ENCODE peak calls at places on chromosomes 1 and 21, in nine cellular contexts. I is osteoblast, G is COR-L47, E is breast epithelium, H is NCI-H2081, L is hypothalamus, J is Right ventricle myocardium inferior, B is endothelial cell, S is fibroblast of lung. O is an unnamed sample.

GRCh38 chr1:10781137-10781536 is 15.3 kb downstream of the CASZ1 start:
- DNase-seq in I (no peak), G (no peak), E (no peak), H (no peak), L (no peak), J (no peak), B (no peak), S (no peak), O (peak; percentile 60)

GRCh38 chr1:110615548-110616130 is 9.5 kb upstream of the KCNA2 start:
- DNase-seq in I (peak; percentile 87), G (peak; percentile 79), E (peak; percentile 34), H (peak; percentile 67), L (peak; percentile 58), J (peak; percentile 75), B (peak; percentile 74), S (peak; percentile 62), O (peak; percentile 73)

GRCh38 chr1:192131914-192132313 is 26.3 kb upstream of the RGS18 start:
- DNase-seq in I (no peak), G (no peak), E (no peak), H (peak; percentile 52), L (no peak), J (no peak), B (no peak), S (no peak), O (no peak)

GRCh38 chr21:38467911-38468310 is 30.4 kb downstream of the ERG start:
- DNase-seq in I (no peak), G (no peak), E (no peak), H (no peak), L (no peak), J (no peak), B (no peak), S (no peak), O (no peak)

GRCh38 chr1:58592521-58593134 is 15.6 kb upstream of the TACSTD2 start:
- DNase-seq in I (peak; percentile 92), G (no peak), E (peak; percentile 81), H (no peak), L (no peak), J (peak; percentile 76), B (no peak), S (peak; percentile 89), O (peak; percentile 32)

GRCh38 chr1:2875677-2876531 is 74.4 kb upstream of the TTC34 start:
- DNase-seq in I (no peak), G (no peak), E (no peak), H (no peak), L (no peak), J (no peak), B (peak; percentile 38), S (no peak), O (no peak)

GRCh38 chr1:92016720-92017316 is 13.0 kb upstream of the EPHX4 start:
- DNase-seq in I (no peak), G (no peak), E (no peak), H (no peak), L (no peak), J (no peak), B (no peak), S (no peak), O (no peak)

GRCh38 chr1:11731719-11732283 is 4.1 kb upstream of the AGTRAP start:
- DNase-seq in I (peak; percentile 88), G (no peak), E (peak; percentile 58), H (no peak), L (peak; percentile 78), J (peak; percentile 85), B (peak; percentile 38), S (peak; percentile 79), O (peak; percentile 74)

GRCh38 chr21:33244082-33244780 is 14.5 kb downstream of the IFNAR2 start:
- DNase-seq in I (no peak), G (no peak), E (no peak), H (no peak), L (no peak), J (no peak), B (no peak), S (no peak), O (no peak)

GRCh38 chr1:201686709-201687455 is 142.1 kb upstream of the IPO9 start:
- DNase-seq in I (no peak), G (peak; percentile 62), E (no peak), H (peak; percentile 54), L (no peak), J (no peak), B (no peak), S (no peak), O (peak; percentile 79)

GRCh38 chr1:12051361-12051760 is 11.7 kb upstream of the TNFRSF8 start:
- DNase-seq in I (no peak), G (no peak), E (no peak), H (no peak), L (no peak), J (no peak), B (no peak), S (no peak), O (no peak)

GRCh38 chr1:207243756-207244408 is 77.6 kb upstream of the CD55 start:
- DNase-seq in I (no peak), G (no peak), E (no peak), H (no peak), L (no peak), J (no peak), B (no peak), S (no peak), O (no peak)

GRCh38 chr1:167474191-167474641 is 44.1 kb downstream of the CD247 start:
- DNase-seq in I (no peak), G (no peak), E (no peak), H (no peak), L (no peak), J (no peak), B (no peak), S (no peak), O (no peak)

GRCh38 chr1:226104671-226105121 is 42.2 kb downstream of the H3-3A start:
- DNase-seq in I (peak; percentile 88), G (no peak), E (no peak), H (no peak), L (no peak), J (no peak), B (no peak), S (no peak), O (no peak)

GRCh38 chr1:92973203-92973907 is 12.1 kb upstream of the DIPK1A start:
- DNase-seq in I (no peak), G (no peak), E (no peak), H (no peak), L (no peak), J (no peak), B (no peak), S (no peak), O (no peak)

GRCh38 chr1:30562559-30562958 is 160.8 kb downstream of the MATN1 start:
- DNase-seq in I (no peak), G (no peak), E (no peak), H (no peak), L (no peak), J (no peak), B (no peak), S (no peak), O (no peak)

GRCh38 chr1:230277201-230277771 is 148.8 kb downstream of the PGBD5 start:
- DNase-seq in I (no peak), G (peak; percentile 79), E (no peak), H (peak; percentile 16), L (no peak), J (no peak), B (no peak), S (no peak), O (peak; percentile 62)

GRCh38 chr1:159068877-159069276 is 7.7 kb downstream of the AIM2 start:
- DNase-seq in I (no peak), G (no peak), E (no peak), H (no peak), L (no peak), J (no peak), B (no peak), S (peak; percentile 65), O (no peak)

GRCh38 chr1:183635112-183635605 is 424 bp downstream of the ARPC5 start:
- DNase-seq in I (peak; percentile 71), G (no peak), E (peak; percentile 28), H (no peak), L (peak; percentile 32), J (peak; percentile 73), B (peak; percentile 61), S (no peak), O (peak; percentile 31)

GRCh38 chr1:2645776-2646175 is 13.0 kb upstream of the MMEL1 start:
- DNase-seq in I (peak; percentile 84), G (no peak), E (no peak), H (no peak), L (no peak), J (no peak), B (no peak), S (no peak), O (no peak)

GRCh38 chr1:9201421-9202239 is 32.9 kb upstream of the H6PD start:
- DNase-seq in I (peak; percentile 83), G (no peak), E (no peak), H (no peak), L (no peak), J (no peak), B (no peak), S (peak; percentile 63), O (peak; percentile 28)

GRCh38 chr1:237961710-237962109 is 71.0 kb upstream of the ZP4 start:
- DNase-seq in I (no peak), G (no peak), E (no peak), H (peak; percentile 39), L (no peak), J (no peak), B (no peak), S (no peak), O (no peak)

GRCh38 chr1:190019717-190020116 is 457.9 kb downstream of the BRINP3 start:
- DNase-seq in I (no peak), G (no peak), E (no peak), H (no peak), L (no peak), J (no peak), B (no peak), S (no peak), O (no peak)

GRCh38 chr1:183685112-183685713 is 32.1 kb upstream of the APOBEC4 start:
- DNase-seq in I (peak; percentile 49), G (peak; percentile 23), E (no peak), H (peak; percentile 36), L (no peak), J (no peak), B (peak; percentile 23), S (peak; percentile 72), O (peak; percentile 37)

GRCh38 chr1:169060906-169061683 is 45.4 kb upstream of the ATP1B1 start:
- DNase-seq in I (no peak), G (no peak), E (no peak), H (no peak), L (no peak), J (no peak), B (no peak), S (no peak), O (no peak)

GRCh38 chr21:29205988-29206387 is 75.5 kb downstream of the MAP3K7CL start:
- DNase-seq in I (no peak), G (no peak), E (no peak), H (no peak), L (no peak), J (no peak), B (no peak), S (no peak), O (no peak)

GRCh38 chr1:93003981-93004380 is 42.7 kb upstream of the DIPK1A start:
- DNase-seq in I (no peak), G (no peak), E (no peak), H (no peak), L (no peak), J (no peak), B (no peak), S (no peak), O (no peak)

GRCh38 chr1:109979489-109980091 is 5.0 kb upstream of the AHCYL1 start:
- DNase-seq in I (peak; percentile 90), G (no peak), E (no peak), H (no peak), L (no peak), J (no peak), B (no peak), S (peak; percentile 68), O (no peak)

GRCh38 chr1:226355679-226356583 is 47.0 kb upstream of the LIN9 start:
- DNase-seq in I (no peak), G (no peak), E (no peak), H (no peak), L (no peak), J (no peak), B (no peak), S (no peak), O (no peak)

GRCh38 chr1:224700915-224701531 is 84.9 kb downstream of the CNIH3 start:
- DNase-seq in I (no peak), G (peak; percentile 52), E (no peak), H (no peak), L (no peak), J (no peak), B (peak; percentile 14), S (peak; percentile 49), O (no peak)

O was measured in NCI-H1105 treated with DMSO at 0.1 percent for 48 hours.